ENCODE peak calls at places on chromosomes 12 and 14, in seven cellular contexts. P is iris pigment epithelial cell, M is left cardiac atrium, J is lung, V is sciatic nerve, D is transverse colon, U is activated T-helper 1 cell treated with Interleukin-2 at 50 U/mL for 16 hours. Z is an unnamed sample.

GRCh38 chr14:70915415-70915814 is 8.2 kb downstream of the PCNX1 start:
- DNase-seq in V (no peak), J (no peak), D (no peak), U (no peak), M (no peak), P (no peak), Z (no peak)

GRCh38 chr12:53124352-53124723 is 21.1 kb downstream of the SOAT2 start:
- DNase-seq in M (no peak), U (no peak), J (no peak), D (no peak), V (no peak), P (no peak), Z (no peak)

GRCh38 chr12:101963703-101964102 is 86.3 kb downstream of the DRAM1 start:
- DNase-seq in D (no peak), P (no peak), V (no peak), J (no peak), M (peak), U (no peak), Z (no peak)

GRCh38 chr12:19689801-19690472 is 250.6 kb downstream of the AEBP2 start:
- DNase-seq in P (no peak), J (no peak), D (no peak), V (no peak), U (no peak), M (no peak), Z (no peak)

GRCh38 chr12:6367969-6368892 is 7.1 kb downstream of the SCNN1A start:
- DNase-seq in D (no peak), J (no peak), V (no peak), P (no peak), M (peak), U (no peak), Z (no peak)

GRCh38 chr12:123250471-123251383 is 17.5 kb downstream of the MTRFR start:
- DNase-seq in V (no peak), D (peak), U (no peak), M (no peak), P (no peak), J (peak), Z (peak)

GRCh38 chr12:14238224-14238792 is 127.2 kb upstream of the ATF7IP start:
- DNase-seq in P (peak), D (no peak), J (no peak), U (no peak), V (no peak), M (no peak), Z (no peak)

GRCh38 chr12:120404271-120404670 is 33.6 kb upstream of the COX6A1 start:
- DNase-seq in M (no peak), V (no peak), U (no peak), J (no peak), P (no peak), D (no peak), Z (no peak)

GRCh38 chr12:7542813-7543212 is 39.2 kb upstream of the CD163 start:
- DNase-seq in D (no peak), J (no peak), V (no peak), M (no peak), P (peak), U (no peak), Z (no peak)